ENCODE peak calls at places on chromosome 13, in six cellular contexts. One of them, this sample, is unnamed.

GRCh38 chr13:77150651-77151050 is 123.7 kb upstream of the FBXL3 start:
- DNase-seq in MCF 10A: no peak
- DNase-seq in brain microvascular endothelial cell: no peak
- DNase-seq in ascending aorta: no peak
- DNase-seq in cardiac muscle cell: no peak
- DNase-seq in prostate gland: no peak
- DNase-seq in this sample: no peak

GRCh38 chr13:41587490-41587889 is 130.1 kb downstream of the RGCC start:
- DNase-seq in brain microvascular endothelial cell: no peak
- DNase-seq in cardiac muscle cell: no peak
- DNase-seq in MCF 10A: no peak
- DNase-seq in ascending aorta: no peak
- DNase-seq in prostate gland: no peak
- DNase-seq in this sample: peak; percentile 37

GRCh38 chr13:106083620-106084350 is 451.7 kb downstream of the EFNB2 start:
- DNase-seq in cardiac muscle cell: peak; percentile 31
- DNase-seq in brain microvascular endothelial cell: peak; percentile 60
- DNase-seq in MCF 10A: peak; percentile 84
- DNase-seq in prostate gland: peak; percentile 18
- DNase-seq in ascending aorta: no peak
- DNase-seq in this sample: peak; percentile 41

GRCh38 chr13:99347911-99348451 is 40.8 kb upstream of the GPR183 start:
- DNase-seq in MCF 10A: no peak
- DNase-seq in brain microvascular endothelial cell: no peak
- DNase-seq in ascending aorta: no peak
- DNase-seq in prostate gland: no peak
- DNase-seq in cardiac muscle cell: no peak
- DNase-seq in this sample: no peak

GRCh38 chr13:33272531-33273124 is 12.9 kb downstream of the STARD13 start:
- DNase-seq in prostate gland: no peak
- DNase-seq in brain microvascular endothelial cell: no peak
- DNase-seq in ascending aorta: no peak
- DNase-seq in cardiac muscle cell: no peak
- DNase-seq in MCF 10A: no peak
- DNase-seq in this sample: no peak

GRCh38 chr13:21053231-21053630 is 8.2 kb downstream of the LATS2 start:
- DNase-seq in ascending aorta: no peak
- DNase-seq in prostate gland: no peak
- DNase-seq in brain microvascular endothelial cell: no peak
- DNase-seq in cardiac muscle cell: no peak
- DNase-seq in MCF 10A: no peak
- DNase-seq in this sample: no peak

GRCh38 chr13:97113231-97114001 is 108.7 kb upstream of the MBNL2 start:
- DNase-seq in cardiac muscle cell: no peak
- DNase-seq in MCF 10A: no peak
- DNase-seq in ascending aorta: no peak
- DNase-seq in prostate gland: no peak
- DNase-seq in brain microvascular endothelial cell: no peak
- DNase-seq in this sample: no peak

GRCh38 chr13:44206429-44206828 is 167.2 kb upstream of the SERP2 start:
- DNase-seq in brain microvascular endothelial cell: no peak
- DNase-seq in cardiac muscle cell: no peak
- DNase-seq in prostate gland: no peak
- DNase-seq in MCF 10A: no peak
- DNase-seq in ascending aorta: no peak
- DNase-seq in this sample: no peak

GRCh38 chr13:19998960-19999359 is 40.4 kb downstream of the ZMYM2 start:
- DNase-seq in ascending aorta: no peak
- DNase-seq in cardiac muscle cell: no peak
- DNase-seq in prostate gland: no peak
- DNase-seq in MCF 10A: no peak
- DNase-seq in brain microvascular endothelial cell: no peak
- DNase-seq in this sample: no peak

GRCh38 chr13:80979035-80979641 is 638.2 kb upstream of the SPRY2 start:
- DNase-seq in prostate gland: no peak
- DNase-seq in brain microvascular endothelial cell: peak; percentile 63
- DNase-seq in ascending aorta: peak; percentile 66
- DNase-seq in cardiac muscle cell: peak; percentile 71
- DNase-seq in MCF 10A: peak; percentile 65
- DNase-seq in this sample: peak; percentile 53

GRCh38 chr13:34308725-34309124 is 490.8 kb downstream of the RFC3 start:
- DNase-seq in ascending aorta: no peak
- DNase-seq in prostate gland: no peak
- DNase-seq in brain microvascular endothelial cell: no peak
- DNase-seq in MCF 10A: no peak
- DNase-seq in cardiac muscle cell: no peak
- DNase-seq in this sample: no peak

GRCh38 chr13:61414686-61415664 is 674 bp downstream of the PCDH20 start:
- DNase-seq in MCF 10A: peak; percentile 71
- DNase-seq in brain microvascular endothelial cell: no peak
- DNase-seq in cardiac muscle cell: peak; percentile 90
- DNase-seq in prostate gland: peak; percentile 48
- DNase-seq in ascending aorta: peak; percentile 76
- DNase-seq in this sample: no peak

GRCh38 chr13:41891119-41891518 is 69.8 kb downstream of the VWA8 start:
- DNase-seq in ascending aorta: no peak
- DNase-seq in cardiac muscle cell: no peak
- DNase-seq in prostate gland: no peak
- DNase-seq in MCF 10A: no peak
- DNase-seq in brain microvascular endothelial cell: no peak
- DNase-seq in this sample: no peak

GRCh38 chr13:31957772-31958171 is 73.8 kb upstream of the FRY start:
- DNase-seq in prostate gland: no peak
- DNase-seq in MCF 10A: no peak
- DNase-seq in brain microvascular endothelial cell: no peak
- DNase-seq in cardiac muscle cell: no peak
- DNase-seq in ascending aorta: no peak
- DNase-seq in this sample: no peak

GRCh38 chr13:99258946-99259345 is 767 bp upstream of the GPR18 start:
- DNase-seq in MCF 10A: no peak
- DNase-seq in brain microvascular endothelial cell: no peak
- DNase-seq in prostate gland: no peak
- DNase-seq in cardiac muscle cell: no peak
- DNase-seq in ascending aorta: no peak
- DNase-seq in this sample: peak; percentile 53

GRCh38 chr13:112684041-112684440 is 5.8 kb upstream of the ATP11A start:
- DNase-seq in prostate gland: no peak
- DNase-seq in MCF 10A: no peak
- DNase-seq in ascending aorta: no peak
- DNase-seq in brain microvascular endothelial cell: no peak
- DNase-seq in cardiac muscle cell: no peak
- DNase-seq in this sample: no peak

GRCh38 chr13:94192576-94192975 is 286.9 kb downstream of the DCT start:
- DNase-seq in cardiac muscle cell: peak; percentile 30
- DNase-seq in ascending aorta: no peak
- DNase-seq in MCF 10A: peak; percentile 50
- DNase-seq in brain microvascular endothelial cell: peak; percentile 34
- DNase-seq in prostate gland: peak; percentile 18
- DNase-seq in this sample: peak; percentile 33

GRCh38 chr13:104318121-104318520 is 1251.9 kb upstream of the SLC10A2 start:
- DNase-seq in MCF 10A: peak; percentile 43
- DNase-seq in brain microvascular endothelial cell: peak; percentile 71
- DNase-seq in cardiac muscle cell: peak; percentile 9
- DNase-seq in ascending aorta: no peak
- DNase-seq in prostate gland: no peak
- DNase-seq in this sample: no peak

GRCh38 chr13:71274923-71275593 is 591.9 kb downstream of the DACH1 start:
- DNase-seq in brain microvascular endothelial cell: no peak
- DNase-seq in ascending aorta: no peak
- DNase-seq in cardiac muscle cell: no peak
- DNase-seq in MCF 10A: no peak
- DNase-seq in prostate gland: no peak
- DNase-seq in this sample: no peak

GRCh38 chr13:27599845-27600553 is 20.3 kb downstream of the LNX2 start:
- DNase-seq in MCF 10A: peak; percentile 59
- DNase-seq in prostate gland: no peak
- DNase-seq in brain microvascular endothelial cell: peak; percentile 76
- DNase-seq in ascending aorta: no peak
- DNase-seq in cardiac muscle cell: peak; percentile 47
- DNase-seq in this sample: no peak

GRCh38 chr13:41854758-41855157 is 106.2 kb downstream of the VWA8 start:
- DNase-seq in MCF 10A: no peak
- DNase-seq in prostate gland: no peak
- DNase-seq in ascending aorta: no peak
- DNase-seq in cardiac muscle cell: no peak
- DNase-seq in brain microvascular endothelial cell: peak; percentile 20
- DNase-seq in this sample: no peak

GRCh38 chr13:98795220-98795619 is 42.7 kb upstream of the SLC15A1 start:
- DNase-seq in prostate gland: no peak
- DNase-seq in brain microvascular endothelial cell: no peak
- DNase-seq in ascending aorta: no peak
- DNase-seq in MCF 10A: no peak
- DNase-seq in cardiac muscle cell: no peak
- DNase-seq in this sample: no peak

GRCh38 chr13:44685641-44686040 is 109.5 kb upstream of the TSC22D1 start:
- DNase-seq in brain microvascular endothelial cell: no peak
- DNase-seq in prostate gland: no peak
- DNase-seq in ascending aorta: no peak
- DNase-seq in MCF 10A: no peak
- DNase-seq in cardiac muscle cell: no peak
- DNase-seq in this sample: no peak

GRCh38 chr13:94987081-94987480 is 274.7 kb upstream of the SOX21 start:
- DNase-seq in prostate gland: no peak
- DNase-seq in ascending aorta: no peak
- DNase-seq in brain microvascular endothelial cell: no peak
- DNase-seq in MCF 10A: peak; percentile 14
- DNase-seq in cardiac muscle cell: no peak
- DNase-seq in this sample: no peak

GRCh38 chr13:40072663-40073120 is 417.2 kb downstream of the COG6 start:
- DNase-seq in cardiac muscle cell: peak; percentile 22
- DNase-seq in prostate gland: no peak
- DNase-seq in brain microvascular endothelial cell: no peak
- DNase-seq in MCF 10A: no peak
- DNase-seq in ascending aorta: no peak
- DNase-seq in this sample: no peak

GRCh38 chr13:59318320-59318930 is 845.3 kb downstream of the DIAPH3 start:
- DNase-seq in MCF 10A: peak; percentile 86
- DNase-seq in prostate gland: peak; percentile 9
- DNase-seq in brain microvascular endothelial cell: peak; percentile 68
- DNase-seq in ascending aorta: no peak
- DNase-seq in cardiac muscle cell: peak; percentile 87
- DNase-seq in this sample: peak; percentile 74

GRCh38 chr13:21124853-21125252 is 51.5 kb downstream of the SKA3 start:
- DNase-seq in MCF 10A: peak; percentile 25
- DNase-seq in cardiac muscle cell: peak; percentile 61
- DNase-seq in brain microvascular endothelial cell: peak; percentile 10
- DNase-seq in ascending aorta: no peak
- DNase-seq in prostate gland: peak; percentile 31
- DNase-seq in this sample: no peak

GRCh38 chr13:112699318-112699918 is 9.6 kb downstream of the ATP11A start:
- DNase-seq in MCF 10A: no peak
- DNase-seq in brain microvascular endothelial cell: no peak
- DNase-seq in ascending aorta: peak; percentile 34
- DNase-seq in prostate gland: no peak
- DNase-seq in cardiac muscle cell: no peak
- DNase-seq in this sample: no peak

GRCh38 chr13:27421101-27421881 is 3.1 kb upstream of the GTF3A start:
- DNase-seq in MCF 10A: no peak
- DNase-seq in prostate gland: no peak
- DNase-seq in cardiac muscle cell: no peak
- DNase-seq in brain microvascular endothelial cell: no peak
- DNase-seq in ascending aorta: no peak
- DNase-seq in this sample: no peak

GRCh38 chr13:96966415-96967102 is 27.7 kb downstream of the OXGR1 start:
- DNase-seq in cardiac muscle cell: no peak
- DNase-seq in brain microvascular endothelial cell: no peak
- DNase-seq in ascending aorta: no peak
- DNase-seq in MCF 10A: no peak
- DNase-seq in prostate gland: no peak
- DNase-seq in this sample: no peak

GRCh38 chr13:101544979-101545378 is 92.5 kb downstream of the ITGBL1 start:
- DNase-seq in cardiac muscle cell: no peak
- DNase-seq in ascending aorta: no peak
- DNase-seq in prostate gland: no peak
- DNase-seq in MCF 10A: no peak
- DNase-seq in brain microvascular endothelial cell: no peak
- DNase-seq in this sample: no peak

DNA sequence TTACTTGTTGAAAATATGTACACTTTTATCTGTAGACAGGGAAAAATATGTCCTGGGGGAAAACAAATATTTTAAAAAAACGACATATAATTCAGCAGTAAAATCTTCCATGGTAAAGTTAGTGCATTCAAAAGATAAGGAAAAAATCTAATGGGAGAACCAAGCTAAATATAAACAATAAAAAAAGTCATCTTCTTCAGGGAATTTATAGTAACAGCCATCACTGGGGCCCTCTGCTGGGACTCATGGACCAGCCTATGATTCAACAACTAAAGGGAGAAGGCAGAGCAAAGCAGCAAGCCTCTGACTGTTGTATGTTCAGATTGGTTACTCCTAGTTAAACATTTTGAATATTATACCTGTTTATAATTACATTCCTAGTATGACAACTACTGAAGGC is 93.0 kb downstream of the ITGBL1 start:
- DNase-seq in brain microvascular endothelial cell: peak; percentile 32
- DNase-seq in ascending aorta: peak; percentile 70
- DNase-seq in cardiac muscle cell: no peak
- DNase-seq in MCF 10A: no peak
- DNase-seq in prostate gland: no peak
- DNase-seq in this sample: no peak
- TF ChIP-seq CTCF in brain microvascular endothelial cell: peak; percentile 59
- TF ChIP-seq CTCF in ascending aorta: peak; percentile 29
- TF ChIP-seq CTCF in cardiac muscle cell: no peak
- TF ChIP-seq CTCF in MCF 10A: no peak
- TF ChIP-seq CTCF in prostate gland: no peak
- TF ChIP-seq CTCF in this sample: no peak

GRCh38 chr13:102484329-102484728 is 82.5 kb upstream of the FGF14 start:
- DNase-seq in cardiac muscle cell: peak; percentile 19
- DNase-seq in ascending aorta: no peak
- DNase-seq in brain microvascular endothelial cell: peak; percentile 1
- DNase-seq in prostate gland: no peak
- DNase-seq in MCF 10A: peak; percentile 38
- DNase-seq in this sample: no peak
- TF ChIP-seq CTCF in cardiac muscle cell: no peak
- TF ChIP-seq CTCF in ascending aorta: no peak
- TF ChIP-seq CTCF in brain microvascular endothelial cell: peak; percentile 33
- TF ChIP-seq CTCF in prostate gland: no peak
- TF ChIP-seq CTCF in MCF 10A: peak; percentile 21
- TF ChIP-seq CTCF in this sample: no peak

GRCh38 chr13:30105381-30105780 is 202.0 kb downstream of the KATNAL1 start:
- DNase-seq in cardiac muscle cell: peak; percentile 53
- DNase-seq in brain microvascular endothelial cell: no peak
- DNase-seq in ascending aorta: no peak
- DNase-seq in MCF 10A: no peak
- DNase-seq in prostate gland: no peak
- DNase-seq in this sample: no peak
- TF ChIP-seq CTCF in cardiac muscle cell: no peak
- TF ChIP-seq CTCF in brain microvascular endothelial cell: peak; percentile 35
- TF ChIP-seq CTCF in ascending aorta: no peak
- TF ChIP-seq CTCF in MCF 10A: no peak
- TF ChIP-seq CTCF in prostate gland: no peak
- TF ChIP-seq CTCF in this sample: no peak

DNA sequence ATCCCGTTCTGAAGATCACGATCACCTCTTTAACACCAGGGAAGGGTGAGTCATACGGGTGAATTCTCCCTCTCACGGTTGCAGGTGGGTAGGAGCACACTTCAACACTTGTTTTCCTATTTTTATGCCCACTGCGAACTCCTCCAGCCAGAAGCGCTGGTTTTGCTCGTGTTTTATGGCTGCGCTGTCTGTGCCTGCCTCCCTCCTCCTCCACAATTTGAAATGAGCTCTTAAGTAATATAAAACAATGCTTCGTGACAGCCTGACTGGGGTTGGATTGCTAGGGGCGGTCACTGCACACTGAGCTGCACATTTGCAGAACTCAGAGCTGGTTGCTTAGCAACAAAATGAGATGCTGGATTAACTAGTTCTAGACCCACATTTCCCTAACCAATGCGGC is 12.9 kb downstream of the CCDC70 start:
- DNase-seq in MCF 10A: no peak
- DNase-seq in brain microvascular endothelial cell: no peak
- DNase-seq in cardiac muscle cell: no peak
- DNase-seq in ascending aorta: peak; percentile 7
- DNase-seq in prostate gland: no peak
- DNase-seq in this sample: no peak
- TF ChIP-seq CTCF in MCF 10A: no peak
- TF ChIP-seq CTCF in brain microvascular endothelial cell: no peak
- TF ChIP-seq CTCF in cardiac muscle cell: no peak
- TF ChIP-seq CTCF in ascending aorta: no peak
- TF ChIP-seq CTCF in prostate gland: no peak
- TF ChIP-seq CTCF in this sample: no peak

This sample was measured in activated CD8-positive, alpha-beta T cell treated with anti-CD3 and anti-CD28 coated beads for 36 hours.